ENCODE peak calls at places on chromosomes 12 and 14, in ten cellular contexts. M is psoas muscle, O is body of pancreas, D is MM.1S, I is cardiac muscle cell, N is A549, Z is heart left ventricle, T is fibroblast of lung, Y is tibial artery, A is neuronal stem cell. B is an unnamed sample. For H3K4me1, the result is how much of the 10 kb centered on the place peaks cover.

GRCh38 chr12:96226401-96226800 is 32.2 kb downstream of the ELK3 start:
- DNase-seq in N (no peak), O (no peak), T (no peak), D (no peak), M (no peak), I (no peak), Y (no peak), A (no peak), Z (no peak), B (no peak)

GRCh38 chr12:132766380-132767085 is 4.9 kb upstream of the ANKLE2 start:
- DNase-seq in Z (peak), N (no peak), D (no peak), O (peak), T (peak), Y (peak), A (no peak), I (peak), M (peak), B (peak)

GRCh38 chr14:67853207-67853606 is 33.6 kb downstream of the RAD51B start:
- DNase-seq in O (no peak), T (no peak), N (no peak), Y (no peak), I (no peak), M (no peak), A (no peak), Z (no peak), D (no peak), B (no peak)

GRCh38 chr14:71403673-71404072 is 496.4 kb downstream of the PCNX1 start:
- DNase-seq in Y (no peak), A (no peak), Z (no peak), N (no peak), T (peak), M (no peak), O (no peak), D (peak), I (peak), B (no peak)

GRCh38 chr12:41663487-41664258 is 475.6 kb downstream of the PDZRN4 start:
- DNase-seq in I (peak), M (no peak), O (no peak), T (peak), D (peak), A (peak), N (peak), Y (no peak), Z (no peak), B (no peak)

GRCh38 chr12:53462935-53463334 is 11.0 kb downstream of the PCBP2 start:
- DNase-seq in O (no peak), D (peak), M (no peak), Z (no peak), A (no peak), T (no peak), N (no peak), Y (no peak), I (no peak), B (no peak)

GRCh38 chr14:95519699-95520098 is 3.2 kb upstream of the SYNE3 start:
- DNase-seq in N (no peak), D (no peak), M (peak), Y (peak), T (peak), I (peak), Z (peak), A (no peak), O (peak), B (peak)

GRCh38 chr14:89902876-89903275 is 51.7 kb downstream of the EFCAB11 start:
- DNase-seq in I (no peak), Y (no peak), N (no peak), D (no peak), Z (no peak), M (no peak), A (no peak), T (no peak), O (no peak), B (no peak)

GRCh38 chr12:132551271-132552120 is 58.9 kb downstream of the LRCOL1 start:
- DNase-seq in D (no peak), A (no peak), T (no peak), N (no peak), O (no peak), Z (no peak), Y (no peak), M (no peak), I (no peak), B (no peak)

GRCh38 chr12:104569348-104570173 is 112.8 kb downstream of the CHST11 start:
- DNase-seq in Z (no peak), T (no peak), D (peak), O (no peak), A (no peak), N (no peak), Y (peak), I (peak), M (no peak), B (peak)
- H3K4me3 ChIP-seq in Z (no peak), T (no peak), D (no peak), O (no peak), A (no peak), N (no peak), Y (no peak), I (no peak), M (no peak), B (no peak)

GRCh38 chr12:123145211-123145610 is 5.7 kb downstream of the PITPNM2 start:
- DNase-seq in O (no peak), I (no peak), M (no peak), T (no peak), A (no peak), D (no peak), Z (no peak), Y (no peak), N (no peak), B (no peak)
- H3K4me1 ChIP-seq in O (half or more), I (under half), M (under half), T (under half), A (under half), D (under half), Z (under half), Y (under half), N (half or more), B (half or more)

DNA sequence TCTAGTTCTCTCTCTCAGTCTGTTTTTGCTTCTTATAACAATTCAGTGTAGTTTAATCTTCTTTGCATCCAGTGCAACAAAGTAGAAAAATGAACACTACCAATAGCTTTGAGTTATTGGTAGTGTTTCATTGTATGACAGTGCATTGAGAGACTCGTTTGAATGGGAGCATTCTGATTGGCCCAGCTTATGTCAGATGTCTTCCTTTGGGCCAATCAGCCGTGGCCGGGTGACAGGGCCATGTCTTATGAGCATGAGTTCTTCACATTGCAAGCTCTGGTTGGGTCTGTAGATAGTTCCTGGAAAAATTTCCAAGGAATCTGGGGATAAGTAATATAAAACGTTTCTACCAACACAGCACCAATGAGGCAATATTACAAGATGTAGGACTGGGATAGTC is 36.5 kb downstream of the GYS2 start:
- DNase-seq in A (no peak), O (no peak), Z (no peak), T (no peak), Y (no peak), I (no peak), D (no peak), N (no peak), M (no peak), B (no peak)
- H3K4me3 ChIP-seq in A (no peak), O (no peak), Z (no peak), T (no peak), Y (no peak), I (no peak), D (no peak), N (no peak), M (no peak), B (no peak)

GRCh38 chr14:76954791-76955190 is 73.7 kb downstream of the IRF2BPL start:
- DNase-seq in Z (no peak), A (no peak), I (peak), O (no peak), M (no peak), N (no peak), T (no peak), Y (no peak), D (no peak), B (no peak)
- H3K4me1 ChIP-seq in Z (under half), A (under half), I (under half), O (half or more), M (half or more), N (half or more), T (under half), Y (under half), D (under half), B (half or more)

DNA sequence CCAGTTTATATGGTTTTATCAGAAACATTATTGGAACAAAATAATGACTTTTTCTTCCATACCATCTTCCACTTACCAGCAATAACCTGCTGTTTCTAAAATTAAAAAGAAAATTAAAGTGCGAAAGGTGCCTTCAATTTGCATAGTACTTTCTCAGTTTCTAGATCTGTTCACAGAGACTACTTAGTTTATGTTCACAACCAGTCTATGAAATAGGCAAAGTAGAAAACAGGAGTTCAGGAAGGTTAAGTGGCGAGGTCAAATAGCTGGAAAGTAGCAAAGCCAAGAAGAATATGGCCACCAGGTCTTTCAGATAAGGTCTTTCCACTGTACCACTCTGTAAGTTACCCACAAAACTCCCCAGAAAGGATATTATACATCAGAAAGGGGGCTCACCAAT is 63.3 kb downstream of the BMP4 start:
- DNase-seq in I (no peak), Y (no peak), D (peak), A (no peak), Z (no peak), M (no peak), O (no peak), N (no peak), T (no peak), B (no peak)
- H3K4me3 ChIP-seq in I (no peak), Y (no peak), D (peak), A (no peak), Z (no peak), M (no peak), O (no peak), N (no peak), T (no peak), B (no peak)

GRCh38 chr14:49089078-49089477 is 497.1 kb downstream of the RPS29 start:
- DNase-seq in Y (no peak), T (no peak), A (no peak), M (no peak), I (no peak), O (no peak), N (no peak), D (no peak), Z (no peak), B (no peak)
- H3K4me1 ChIP-seq in Y (under half), T (under half), A (under half), M (under half), I (under half), O (under half), N (under half), D (under half), Z (under half), B (under half)

GRCh38 chr12:11906284-11906935 is 164.3 kb upstream of the BCL2L14 start:
- DNase-seq in A (no peak), I (peak), Y (no peak), N (no peak), O (no peak), D (peak), M (no peak), T (peak), Z (no peak), B (no peak)

GRCh38 chr12:11897923-11898322 is 172.8 kb upstream of the BCL2L14 start:
- DNase-seq in O (no peak), T (no peak), Y (no peak), Z (no peak), I (no peak), A (no peak), N (no peak), D (no peak), M (no peak), B (no peak)

GRCh38 chr12:11901687-11902524 is 168.8 kb upstream of the BCL2L14 start:
- DNase-seq in O (peak), A (no peak), M (no peak), I (no peak), N (no peak), D (peak), T (no peak), Z (no peak), Y (no peak), B (no peak)

GRCh38 chr12:11904124-11904523 is 166.6 kb upstream of the BCL2L14 start:
- DNase-seq in M (no peak), Z (no peak), N (no peak), T (no peak), O (no peak), A (no peak), D (no peak), I (no peak), Y (no peak), B (no peak)

DNA sequence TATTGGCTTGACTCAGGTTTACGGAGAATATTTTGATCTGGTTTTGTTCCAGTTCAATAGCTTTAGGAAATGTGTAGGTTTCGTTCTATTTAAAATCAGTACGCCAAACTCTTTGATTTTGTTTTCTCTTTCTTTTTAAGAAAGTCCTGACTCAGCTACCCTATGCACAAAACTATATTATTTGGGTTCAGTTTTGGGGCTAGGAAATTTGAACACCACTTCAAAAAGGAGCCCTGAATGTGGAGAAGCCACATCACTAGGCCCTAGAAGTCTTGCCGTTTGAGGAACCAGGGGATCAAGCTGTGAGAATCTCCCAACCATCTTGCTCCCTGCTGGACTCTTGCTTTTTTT is 168.2 kb upstream of the BCL2L14 start:
- DNase-seq in Y (no peak), I (no peak), Z (no peak), A (no peak), M (no peak), T (no peak), N (no peak), O (no peak), D (peak), B (no peak)
- H3K4me3 ChIP-seq in Y (no peak), I (no peak), Z (no peak), A (no peak), M (no peak), T (no peak), N (no peak), O (no peak), D (peak), B (no peak)

GRCh38 chr14:51716610-51717009 is 64.9 kb downstream of the FRMD6 start:
- DNase-seq in Y (no peak), I (no peak), M (no peak), Z (no peak), T (peak), A (no peak), D (no peak), O (no peak), N (no peak), B (no peak)
- H3K4me1 ChIP-seq in Y (under half), I (under half), M (under half), Z (under half), T (under half), A (under half), D (under half), O (under half), N (under half), B (under half)

B was measured in lower lobe of right lung.